ENCODE peak calls at places on chromosomes 7 and 10, in nine cellular contexts. R is HTR-8/SVneo; U is NB4; N is T-cell; G is GM12891; L is spleen; I is NCI-H524 treated with DMSO at 0.1 percent for 48 hours; S is naive thymus-derived CD4-positive, alpha-beta T cell; Y is cardiac fibroblast. F is an unnamed sample.

GRCh38 chr10:45152726-45153125 is 152.0 kb downstream of the ZNF22 start:
- DNase-seq in R (no peak), U (no peak), N (no peak), G (no peak), L (no peak), I (no peak), S (no peak), Y (no peak), F (no peak)

GRCh38 chr7:121547341-121548092 is 151.4 kb upstream of the FAM3C start:
- DNase-seq in R (peak; percentile 36), U (peak; percentile 71), N (no peak), G (peak; percentile 18), L (no peak), I (peak; percentile 3), S (peak; percentile 19), Y (peak; percentile 84), F (no peak)

GRCh38 chr7:88429382-88429781 is 122.7 kb upstream of the STEAP4 start:
- DNase-seq in R (no peak), U (no peak), N (no peak), G (no peak), L (no peak), I (no peak), S (no peak), Y (no peak), F (no peak)

GRCh38 chr7:55476071-55476803 is 96.1 kb downstream of the VOPP1 start:
- DNase-seq in R (no peak), U (no peak), N (no peak), G (no peak), L (peak; percentile 57), I (no peak), S (no peak), Y (peak; percentile 29), F (no peak)

GRCh38 chr7:43077732-43078391 is 34.6 kb upstream of the HECW1 start:
- DNase-seq in R (peak; percentile 10), U (peak; percentile 12), N (no peak), G (no peak), L (peak; percentile 75), I (no peak), S (no peak), Y (peak; percentile 50), F (no peak)

GRCh38 chr7:139500770-139501138 is 17.3 kb upstream of the KLRG2 start:
- DNase-seq in R (no peak), U (no peak), N (no peak), G (no peak), L (no peak), I (no peak), S (no peak), Y (no peak), F (no peak)

GRCh38 chr7:94382155-94382554 is 12.5 kb upstream of the COL1A2 start:
- DNase-seq in R (no peak), U (no peak), N (no peak), G (no peak), L (no peak), I (no peak), S (no peak), Y (no peak), F (no peak)

GRCh38 chr7:54664235-54665228 is 94.5 kb downstream of the SEC61G start:
- DNase-seq in R (peak; percentile 46), U (peak; percentile 38), N (no peak), G (peak; percentile 66), L (no peak), I (peak; percentile 24), S (no peak), Y (peak; percentile 2), F (peak; percentile 70)

GRCh38 chr7:132430863-132431822 is 145.1 kb downstream of the PLXNA4 start:
- DNase-seq in R (no peak), U (peak; percentile 23), N (peak; percentile 30), G (no peak), L (peak; percentile 74), I (no peak), S (peak; percentile 18), Y (peak; percentile 94), F (peak; percentile 81)

GRCh38 chr10:69391158-69391557 is 25.6 kb downstream of the TACR2 start:
- DNase-seq in R (no peak), U (no peak), N (no peak), G (no peak), L (no peak), I (no peak), S (no peak), Y (no peak), F (peak; percentile 72)

GRCh38 chr7:72441791-72442190 is 29.7 kb upstream of the CALN1 start:
- DNase-seq in R (no peak), U (no peak), N (no peak), G (no peak), L (no peak), I (no peak), S (no peak), Y (no peak), F (no peak)

GRCh38 chr10:119531067-119531466 is 11.5 kb downstream of the RGS10 start:
- DNase-seq in R (no peak), U (no peak), N (no peak), G (no peak), L (no peak), I (no peak), S (no peak), Y (no peak), F (no peak)

GRCh38 chr10:67790534-67791408 is 47.2 kb downstream of the DNAJC12 start:
- DNase-seq in R (no peak), U (peak; percentile 84), N (no peak), G (no peak), L (no peak), I (no peak), S (no peak), Y (peak; percentile 73), F (no peak)

GRCh38 chr7:111183373-111183772 is 92.4 kb downstream of the LRRN3 start:
- DNase-seq in R (no peak), U (no peak), N (no peak), G (no peak), L (no peak), I (no peak), S (no peak), Y (no peak), F (no peak)

GRCh38 chr10:86085136-86085535 is 281.5 kb downstream of the GRID1 start:
- DNase-seq in R (no peak), U (no peak), N (no peak), G (no peak), L (peak; percentile 66), I (no peak), S (no peak), Y (no peak), F (no peak)

GRCh38 chr10:6597478-6597877 is 17.4 kb upstream of the PRKCQ start:
- DNase-seq in R (no peak), U (no peak), N (no peak), G (no peak), L (no peak), I (no peak), S (peak; percentile 75), Y (no peak), F (no peak)

GRCh38 chr7:131544449-131545425 is 11.7 kb downstream of the PODXL start:
- DNase-seq in R (no peak), U (peak; percentile 78), N (no peak), G (no peak), L (peak; percentile 51), I (no peak), S (no peak), Y (peak; percentile 34), F (peak; percentile 45)

GRCh38 chr10:6721964-6722615 is 142.0 kb upstream of the PRKCQ start:
- DNase-seq in R (peak; percentile 66), U (no peak), N (no peak), G (no peak), L (no peak), I (no peak), S (no peak), Y (peak; percentile 94), F (no peak)

GRCh38 chr7:132458685-132459084 is 117.6 kb downstream of the PLXNA4 start:
- DNase-seq in R (no peak), U (no peak), N (no peak), G (no peak), L (no peak), I (no peak), S (no peak), Y (no peak), F (no peak)

GRCh38 chr10:126597206-126597605 is 73.3 kb downstream of the C10orf90 start:
- DNase-seq in R (no peak), U (no peak), N (no peak), G (no peak), L (no peak), I (peak; percentile 58), S (no peak), Y (no peak), F (no peak)

GRCh38 chr10:31468536-31468859 is 149.5 kb downstream of the ZEB1 start:
- DNase-seq in R (no peak), U (no peak), N (no peak), G (no peak), L (no peak), I (no peak), S (no peak), Y (no peak), F (no peak)

GRCh38 chr7:77427996-77428603 is 12.0 kb upstream of the GSAP start:
- DNase-seq in R (no peak), U (no peak), N (no peak), G (no peak), L (no peak), I (no peak), S (no peak), Y (peak; percentile 51), F (no peak)

GRCh38 chr7:35519971-35520809 is 174.7 kb downstream of the HERPUD2 start:
- DNase-seq in R (peak; percentile 68), U (peak; percentile 78), N (peak; percentile 5), G (peak; percentile 48), L (no peak), I (no peak), S (no peak), Y (peak; percentile 88), F (peak; percentile 88)

GRCh38 chr10:100890696-100891271 is 22.0 kb upstream of the SLF2 start:
- DNase-seq in R (peak; percentile 91), U (peak; percentile 90), N (no peak), G (no peak), L (no peak), I (no peak), S (no peak), Y (peak; percentile 92), F (no peak)

GRCh38 chr10:19638173-19638872 is 177.9 kb upstream of the PLXDC2 start:
- DNase-seq in R (no peak), U (peak; percentile 29), N (no peak), G (no peak), L (no peak), I (no peak), S (no peak), Y (peak; percentile 93), F (no peak)

GRCh38 chr10:121702351-121703320 is 104.4 kb upstream of the FGFR2 start:
- DNase-seq in R (peak; percentile 4), U (no peak), N (no peak), G (no peak), L (no peak), I (no peak), S (no peak), Y (peak; percentile 4), F (no peak)

GRCh38 chr10:117441812-117442443 is 66.7 kb upstream of the PDZD8 start:
- DNase-seq in R (peak; percentile 44), U (peak; percentile 87), N (no peak), G (no peak), L (peak; percentile 75), I (no peak), S (no peak), Y (peak; percentile 89), F (no peak)

GRCh38 chr7:137169282-137169698 is 174.2 kb downstream of the PTN start:
- DNase-seq in R (peak; percentile 23), U (peak; percentile 70), N (no peak), G (no peak), L (no peak), I (peak; percentile 84), S (no peak), Y (peak; percentile 84), F (peak; percentile 35)